ENCODE peak calls at places on chromosomes 16 and 17, in ten cellular contexts. D, A, G, B, E, U, X, O, K and H are unnamed samples.

GRCh38 chr17:6435968-6436367 is 1.0 kb upstream of the AIPL1 start:
- DNase-seq in D (no peak), A (peak; percentile 49), G (peak; percentile 46), B (peak; percentile 45), E (peak; percentile 61), U (peak; percentile 80), X (peak; percentile 80), O (peak; percentile 29), K (no peak), H (no peak)

GRCh38 chr17:17119533-17119932 is 77.3 kb downstream of the MPRIP start:
- DNase-seq in D (peak; percentile 51), A (no peak), G (no peak), B (no peak), E (peak; percentile 86), U (peak; percentile 50), X (no peak), O (no peak), K (no peak), H (no peak)

GRCh38 chr16:85123891-85124635 is 11.8 kb upstream of the CIBAR2 start:
- DNase-seq in D (peak; percentile 83), A (peak; percentile 49), G (no peak), B (peak; percentile 71), E (peak; percentile 87), U (peak; percentile 47), X (no peak), O (peak; percentile 58), K (peak; percentile 75), H (peak; percentile 96)

GRCh38 chr17:39261286-39261685 is 35.5 kb upstream of the STAC2 start:
- DNase-seq in D (no peak), A (no peak), G (no peak), B (no peak), E (no peak), U (peak; percentile 13), X (no peak), O (no peak), K (no peak), H (no peak)

GRCh38 chr16:4882633-4883285 is 35.5 kb downstream of the UBN1 start:
- DNase-seq in D (no peak), A (peak; percentile 83), G (peak; percentile 92), B (peak; percentile 93), E (peak; percentile 80), U (peak; percentile 36), X (no peak), O (no peak), K (no peak), H (no peak)

GRCh38 chr17:77696720-77697460 is 261.6 kb upstream of the TNRC6C start:
- DNase-seq in D (no peak), A (no peak), G (no peak), B (no peak), E (no peak), U (no peak), X (no peak), O (no peak), K (peak; percentile 52), H (peak; percentile 46)

GRCh38 chr17:37283414-37283961 is 92.3 kb upstream of the C17orf78 start:
- DNase-seq in D (no peak), A (no peak), G (no peak), B (no peak), E (peak; percentile 59), U (no peak), X (no peak), O (no peak), K (no peak), H (no peak)

GRCh38 chr17:52128721-52129120 is 29.8 kb downstream of the CA10 start:
- DNase-seq in D (no peak), A (no peak), G (no peak), B (no peak), E (no peak), U (no peak), X (no peak), O (no peak), K (no peak), H (no peak)

GRCh38 chr17:59038734-59039133 is 67.9 kb downstream of the TRIM37 start:
- DNase-seq in D (no peak), A (no peak), G (no peak), B (no peak), E (peak; percentile 88), U (peak; percentile 79), X (no peak), O (no peak), K (no peak), H (no peak)

GRCh38 chr16:28823291-28823718 is 506 bp downstream of the ATXN2L start:
- DNase-seq in D (peak; percentile 86), A (no peak), G (no peak), B (no peak), E (no peak), U (no peak), X (no peak), O (no peak), K (no peak), H (no peak)

GRCh38 chr16:85258616-85259015 is 146.3 kb upstream of the CIBAR2 start:
- DNase-seq in D (no peak), A (no peak), G (no peak), B (no peak), E (no peak), U (no peak), X (no peak), O (no peak), K (no peak), H (no peak)

GRCh38 chr16:88783391-88784073 is 1.5 kb downstream of the PIEZO1 start:
- DNase-seq in D (peak; percentile 77), A (no peak), G (no peak), B (no peak), E (peak; percentile 33), U (no peak), X (peak; percentile 71), O (no peak), K (peak; percentile 66), H (no peak)

GRCh38 chr16:88784856-88785105 is 239 bp downstream of the PIEZO1 start:
- DNase-seq in D (no peak), A (no peak), G (no peak), B (no peak), E (no peak), U (no peak), X (no peak), O (no peak), K (no peak), H (no peak)

GRCh38 chr16:88785106-88785924 is at the start of gene PIEZO1:
- DNase-seq in D (peak; percentile 97), A (peak; percentile 79), G (no peak), B (no peak), E (peak; percentile 52), U (peak; percentile 65), X (peak; percentile 80), O (peak; percentile 70), K (peak; percentile 76), H (no peak)

GRCh38 chr16:88782454-88783390 is 2.3 kb downstream of the PIEZO1 start:
- DNase-seq in D (peak; percentile 82), A (no peak), G (peak; percentile 48), B (peak; percentile 86), E (peak; percentile 84), U (no peak), X (no peak), O (no peak), K (peak; percentile 67), H (no peak)

GRCh38 chr16:88784074-88784855 is 755 bp downstream of the PIEZO1 start:
- DNase-seq in D (peak; percentile 89), A (peak; percentile 65), G (no peak), B (peak; percentile 67), E (peak; percentile 72), U (peak; percentile 62), X (no peak), O (peak; percentile 73), K (peak; percentile 85), H (peak; percentile 87)
- TF ChIP-seq CTCF in D (peak; percentile 45), A (no peak), G (no peak), B (peak; percentile 60), E (peak; percentile 57), U (peak; percentile 50), X (peak; percentile 19), O (peak; percentile 64), K (peak; percentile 41), H (peak; percentile 32)

DNA sequence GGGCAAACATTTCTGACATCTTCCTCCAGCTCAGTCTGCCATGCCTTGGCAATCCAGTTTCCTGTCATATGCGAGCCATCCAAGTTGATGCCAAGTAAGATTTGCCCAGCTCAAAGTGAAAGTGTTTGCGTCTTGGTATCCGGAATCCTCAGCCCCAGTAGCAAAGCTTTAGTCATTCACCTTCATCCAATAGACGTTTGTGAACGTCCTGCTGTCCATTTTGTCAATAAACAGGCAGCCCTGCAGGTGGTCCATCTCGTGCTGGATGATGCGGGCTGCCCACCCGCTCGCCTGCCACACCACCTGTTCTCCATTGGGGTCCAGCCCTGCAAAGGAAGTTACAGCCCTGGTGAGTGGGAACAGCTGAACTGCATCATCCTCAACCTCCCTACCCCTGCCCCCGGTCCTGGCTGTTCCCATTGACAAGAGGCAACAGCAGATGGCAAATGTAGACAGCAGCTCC is 1.5 kb downstream of the PDF start:
- DNase-seq in D (no peak), A (no peak), G (no peak), B (peak; percentile 49), E (peak; percentile 62), U (no peak), X (no peak), O (no peak), K (no peak), H (no peak)
- H3K4me3 ChIP-seq in D (peak overlapping the region; percentile 96), A (no peak overlapping the region), G (peak overlapping the region; percentile 87), B (peak overlapping the region; percentile 87), E (peak overlapping the region; percentile 78), U (no peak overlapping the region), X (peak overlapping the region; percentile 85), O (peak overlapping the region; percentile 98), K (no peak overlapping the region), H (peak overlapping the region; percentile 84)

GRCh38 chr17:7557825-7558543 is 566 bp upstream of the TNFSF13 start:
- DNase-seq in D (peak; percentile 99), A (peak; percentile 93), G (no peak), B (peak; percentile 78), E (peak; percentile 49), U (peak; percentile 81), X (peak; percentile 78), O (peak; percentile 87), K (peak; percentile 86), H (peak; percentile 87)

GRCh38 chr17:7557147-7557764 is 1.3 kb upstream of the TNFSF13 start:
- DNase-seq in D (no peak), A (no peak), G (no peak), B (no peak), E (no peak), U (no peak), X (no peak), O (no peak), K (no peak), H (no peak)

GRCh38 chr17:7558544-7559306 is at the start of gene TNFSF13:
- DNase-seq in D (peak; percentile 88), A (peak; percentile 52), G (no peak), B (no peak), E (no peak), U (peak; percentile 40), X (no peak), O (peak; percentile 62), K (no peak), H (no peak)

GRCh38 chr17:7555320-7555948 is 3.1 kb upstream of the TNFSF13 start:
- DNase-seq in D (no peak), A (no peak), G (no peak), B (no peak), E (no peak), U (no peak), X (no peak), O (no peak), K (no peak), H (no peak)

GRCh38 chr17:7556627-7557026 is 1.9 kb upstream of the TNFSF13 start:
- DNase-seq in D (no peak), A (no peak), G (no peak), B (no peak), E (no peak), U (no peak), X (no peak), O (no peak), K (no peak), H (no peak)
- H3K27ac ChIP-seq in D (no peak overlapping the region), A (no peak overlapping the region), G (no peak overlapping the region), B (no peak overlapping the region), E (no peak overlapping the region), U (no peak overlapping the region), X (peak overlapping the region; percentile 95), O (peak overlapping the region; percentile 94), K (peak overlapping the region; percentile 92), H (peak overlapping the region; percentile 98)

GRCh38 chr17:8832711-8833352 is 33.7 kb upstream of the MFSD6L start:
- DNase-seq in D (peak; percentile 88), A (no peak), G (peak; percentile 12), B (no peak), E (no peak), U (peak; percentile 66), X (no peak), O (no peak), K (no peak), H (no peak)
- TF ChIP-seq CTCF in D (peak; percentile 58), A (no peak), G (peak; percentile 63), B (peak; percentile 47), E (no peak), U (peak; percentile 41), X (no peak), O (peak; percentile 49), K (no peak), H (no peak)